ENCODE peak calls at places on chromosomes 16 and 17, in eight cellular contexts. J, R, M, A, E, Q, S and B are unnamed samples.

GRCh38 chr17:52170963-52171572 is 12.6 kb upstream of the CA10 start:
- DNase-seq in J (no peak), R (no peak), M (no peak), A (no peak), E (no peak), Q (no peak), S (no peak), B (no peak)

GRCh38 chr16:69017036-69017783 is 88.2 kb upstream of the HAS3 start:
- DNase-seq in J (no peak), R (peak; percentile 52), M (no peak), A (no peak), E (no peak), Q (no peak), S (no peak), B (no peak)

GRCh38 chr16:3513892-3514600 is 13.2 kb downstream of the CLUAP1 start:
- DNase-seq in J (no peak), R (no peak), M (no peak), A (no peak), E (no peak), Q (no peak), S (no peak), B (no peak)

GRCh38 chr16:19123535-19124178 is 9.9 kb downstream of the ITPRIPL2 start:
- DNase-seq in J (no peak), R (no peak), M (no peak), A (no peak), E (no peak), Q (no peak), S (peak; percentile 62), B (no peak)

GRCh38 chr17:59800530-59800942 is 92.2 kb downstream of the TUBD1 start:
- DNase-seq in J (no peak), R (peak; percentile 37), M (no peak), A (no peak), E (no peak), Q (no peak), S (no peak), B (no peak)

GRCh38 chr17:21075739-21076085 is 32.9 kb upstream of the USP22 start:
- DNase-seq in J (no peak), R (no peak), M (no peak), A (no peak), E (no peak), Q (no peak), S (no peak), B (no peak)

GRCh38 chr16:48385272-48385953 is at the start of gene SIAH1:
- DNase-seq in J (peak; percentile 88), R (peak; percentile 75), M (peak; percentile 89), A (peak; percentile 79), E (peak; percentile 84), Q (no peak), S (peak; percentile 92), B (peak; percentile 88)

GRCh38 chr16:3461120-3461519 is 17.6 kb downstream of the NAA60 start:
- DNase-seq in J (no peak), R (no peak), M (no peak), A (no peak), E (peak; percentile 47), Q (no peak), S (no peak), B (no peak)

GRCh38 chr17:77503916-77504651 is 363.3 kb downstream of the SEC14L1 start:
- DNase-seq in J (no peak), R (no peak), M (no peak), A (no peak), E (no peak), Q (no peak), S (peak; percentile 40), B (no peak)

GRCh38 chr17:77085916-77086432 is 54.8 kb upstream of the SEC14L1 start:
- DNase-seq in J (no peak), R (no peak), M (no peak), A (no peak), E (peak; percentile 24), Q (no peak), S (no peak), B (no peak)

GRCh38 chr16:30775381-30776099 is 11.5 kb downstream of the ZNF629 start:
- DNase-seq in J (peak; percentile 88), R (peak; percentile 82), M (peak; percentile 89), A (no peak), E (peak; percentile 75), Q (peak; percentile 63), S (peak; percentile 89), B (peak; percentile 89)

GRCh38 chr17:72343911-72344310 is 223.1 kb downstream of the SOX9 start:
- DNase-seq in J (no peak), R (no peak), M (no peak), A (no peak), E (no peak), Q (no peak), S (no peak), B (no peak)

GRCh38 chr17:46995841-46996571 is 17.0 kb upstream of the RPRML start:
- DNase-seq in J (no peak), R (no peak), M (no peak), A (no peak), E (peak; percentile 13), Q (no peak), S (no peak), B (no peak)

GRCh38 chr16:7303677-7304200 is 28.9 kb upstream of the RBFOX1 start:
- DNase-seq in J (no peak), R (no peak), M (no peak), A (no peak), E (no peak), Q (no peak), S (no peak), B (no peak)

GRCh38 chr17:80781851-80782277 is 209.8 kb upstream of the CHMP6 start:
- DNase-seq in J (no peak), R (no peak), M (no peak), A (no peak), E (no peak), Q (no peak), S (peak; percentile 71), B (peak; percentile 32)

GRCh38 chr17:30345527-30346075 is 11.7 kb upstream of the TMIGD1 start:
- DNase-seq in J (no peak), R (no peak), M (no peak), A (no peak), E (no peak), Q (no peak), S (no peak), B (no peak)

GRCh38 chr17:29344201-29344856 is 45.8 kb upstream of the TAOK1 start:
- DNase-seq in J (no peak), R (no peak), M (no peak), A (no peak), E (no peak), Q (no peak), S (no peak), B (no peak)

GRCh38 chr16:88779406-88780099 is 5.5 kb downstream of the PIEZO1 start:
- DNase-seq in J (no peak), R (peak; percentile 44), M (peak; percentile 71), A (no peak), E (no peak), Q (no peak), S (peak; percentile 69), B (no peak)
- H3K27ac ChIP-seq in J (peak overlapping the region; percentile 94), R (peak overlapping the region; percentile 47), M (peak overlapping the region; percentile 84), A (peak overlapping the region; percentile 84), E (peak overlapping the region; percentile 85), Q (peak overlapping the region; percentile 72), S (no peak overlapping the region), B (no peak overlapping the region)

DNA sequence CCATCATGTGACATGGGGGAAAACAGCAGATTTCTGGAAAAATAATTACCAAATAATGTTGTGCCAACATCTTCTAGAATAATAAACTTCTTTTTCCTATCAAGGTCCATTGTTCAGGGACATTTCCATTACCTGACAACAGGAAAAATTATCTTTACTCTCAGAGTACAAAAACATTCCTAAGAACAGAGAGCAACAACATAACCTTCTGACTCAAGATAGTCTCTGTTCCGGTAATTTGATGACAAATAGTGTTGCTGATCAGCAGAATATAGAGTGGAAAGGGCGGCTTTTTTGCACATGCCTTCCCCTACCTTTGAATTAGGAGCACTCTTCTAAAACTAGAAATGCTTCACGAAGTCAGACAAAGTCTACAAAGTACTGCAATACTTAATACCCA is 20.1 kb downstream of the CYTH1 start:
- DNase-seq in J (no peak), R (no peak), M (no peak), A (no peak), E (no peak), Q (no peak), S (no peak), B (no peak)
- H3K27ac ChIP-seq in J (no peak overlapping the region), R (no peak overlapping the region), M (peak overlapping the region; percentile 69), A (peak overlapping the region; percentile 52), E (peak overlapping the region; percentile 93), Q (no peak overlapping the region), S (no peak overlapping the region), B (no peak overlapping the region)

GRCh38 chr17:79740413-79740812 is 9.7 kb downstream of the ENPP7 start:
- DNase-seq in J (no peak), R (no peak), M (no peak), A (no peak), E (no peak), Q (no peak), S (no peak), B (no peak)

GRCh38 chr17:79737046-79737921 is 6.5 kb downstream of the ENPP7 start:
- DNase-seq in J (no peak), R (no peak), M (no peak), A (no peak), E (no peak), Q (no peak), S (no peak), B (no peak)

GRCh38 chr17:79739148-79740062 is 8.7 kb downstream of the ENPP7 start:
- DNase-seq in J (no peak), R (no peak), M (no peak), A (no peak), E (no peak), Q (no peak), S (no peak), B (no peak)

GRCh38 chr17:79737922-79738578 is 7.3 kb downstream of the ENPP7 start:
- DNase-seq in J (no peak), R (no peak), M (no peak), A (no peak), E (no peak), Q (no peak), S (no peak), B (peak; percentile 70)

DNA sequence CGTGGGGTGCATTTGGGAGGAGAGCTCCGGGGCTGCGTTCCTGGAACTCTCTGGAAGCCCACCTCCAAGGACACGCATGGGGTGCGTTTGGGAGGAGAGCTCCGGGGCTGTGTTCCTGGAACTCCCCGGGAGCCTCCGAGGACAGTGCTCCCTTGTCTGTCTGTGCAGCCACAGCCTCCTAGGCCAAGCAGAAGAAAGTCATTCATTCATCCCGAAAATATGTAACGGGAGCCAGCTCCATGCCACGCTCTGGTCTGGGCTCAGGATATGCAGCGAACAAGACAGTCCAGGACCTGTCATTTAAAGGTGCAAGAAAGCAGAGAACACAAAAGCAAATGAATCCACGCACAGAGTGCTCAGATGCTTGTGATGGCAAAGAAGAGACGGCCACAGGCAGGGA is 7.9 kb downstream of the ENPP7 start:
- DNase-seq in J (no peak), R (no peak), M (no peak), A (no peak), E (no peak), Q (no peak), S (no peak), B (no peak)
- H3K27ac ChIP-seq in J (no peak overlapping the region), R (no peak overlapping the region), M (no peak overlapping the region), A (no peak overlapping the region), E (no peak overlapping the region), Q (no peak overlapping the region), S (no peak overlapping the region), B (no peak overlapping the region)

DNA sequence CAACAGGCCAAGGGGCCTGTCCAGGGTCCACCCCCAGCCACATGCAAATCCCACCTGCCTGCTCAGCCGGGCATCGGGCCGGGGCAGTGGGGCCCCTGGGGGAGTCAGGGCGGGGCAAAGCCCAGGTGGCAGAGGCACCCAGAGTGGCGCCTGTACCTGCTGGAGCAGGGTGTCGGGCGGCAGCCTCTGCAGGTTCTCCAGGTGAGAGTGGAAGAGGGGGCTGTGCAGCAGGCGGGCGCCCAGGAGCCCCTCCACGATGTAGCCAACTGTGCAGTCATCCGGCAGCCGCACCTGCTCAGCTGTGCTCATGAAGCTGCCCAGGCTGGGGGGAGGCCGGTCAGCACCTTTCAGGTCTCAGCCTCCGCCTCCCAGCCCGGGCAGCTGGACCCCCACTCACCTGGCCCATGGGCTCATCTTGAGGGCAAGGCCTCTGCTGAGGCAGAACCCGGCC is 2.1 kb downstream of the RFNG start:
- DNase-seq in J (no peak), R (no peak), M (no peak), A (no peak), E (no peak), Q (no peak), S (peak; percentile 36), B (no peak)
- H3K27ac ChIP-seq in J (no peak overlapping the region), R (no peak overlapping the region), M (no peak overlapping the region), A (no peak overlapping the region), E (no peak overlapping the region), Q (no peak overlapping the region), S (no peak overlapping the region), B (no peak overlapping the region)